ENCODE peak calls at places on chromosomes 11 and 22, in five cellular contexts. J is stomach, N is spleen, I is sigmoid colon, X is GM23338. M is an unnamed sample.

GRCh38 chr11:11979487-11980117 is 28.8 kb downstream of the DKK3 start:
- DNase-seq in J (peak; percentile 60), I (peak; percentile 78), N (no peak), X (no peak), M (no peak)

GRCh38 chr22:37485006-37485713 is 1.0 kb downstream of the MFNG start:
- DNase-seq in I (no peak), J (no peak), N (peak; percentile 92), X (no peak), M (no peak)

GRCh38 chr11:444397-445144 is 2.8 kb upstream of the ANO9 start:
- DNase-seq in N (no peak), J (peak; percentile 33), X (no peak), I (no peak), M (no peak)

GRCh38 chr11:57163160-57163868 is 18.4 kb upstream of the LRRC55 start:
- DNase-seq in I (no peak), J (no peak), X (no peak), N (no peak), M (no peak)

GRCh38 chr11:128458316-128458715 is 129.0 kb downstream of the ETS1 start:
- DNase-seq in J (no peak), X (no peak), I (no peak), N (no peak), M (peak; percentile 69)

GRCh38 chr11:111976614-111977140 is 39.5 kb downstream of the DIXDC1 start:
- DNase-seq in N (no peak), X (peak; percentile 78), J (no peak), I (peak; percentile 74), M (no peak)

GRCh38 chr11:17558916-17559315 is 11.9 kb downstream of the OTOG start:
- DNase-seq in X (no peak), J (no peak), N (no peak), I (peak; percentile 39), M (no peak)

GRCh38 chr11:76400967-76401366 is 19.8 kb downstream of the GVQW3 start:
- DNase-seq in I (no peak), J (no peak), X (no peak), N (no peak), M (no peak)

GRCh38 chr22:29503811-29504372 is 23.9 kb downstream of the NEFH start:
- DNase-seq in X (no peak), I (peak; percentile 88), J (no peak), N (no peak), M (no peak)

GRCh38 chr11:13450832-13451397 is 12.1 kb downstream of the BTBD10 start:
- DNase-seq in N (no peak), X (no peak), J (no peak), I (no peak), M (no peak)

GRCh38 chr11:60429272-60429671 is at the start of gene MS4A5:
- DNase-seq in N (no peak), I (no peak), X (no peak), J (no peak), M (no peak)

GRCh38 chr11:64303109-64304031 is 2.0 kb upstream of the ESRRA start:
- DNase-seq in J (no peak), X (no peak), N (no peak), I (no peak), M (no peak)

GRCh38 chr11:57340228-57340627 is 2.1 kb downstream of the P2RX3 start:
- DNase-seq in I (no peak), N (peak; percentile 59), X (peak; percentile 64), J (no peak), M (no peak)

GRCh38 chr11:68373189-68373809 is 60.9 kb downstream of the LRP5 start:
- DNase-seq in I (no peak), X (no peak), N (no peak), J (no peak), M (no peak)

GRCh38 chr22:24894998-24895397 is 51.5 kb downstream of the LHFPL7 start:
- DNase-seq in X (peak; percentile 32), N (no peak), J (peak; percentile 88), I (peak; percentile 88), M (no peak)

GRCh38 chr11:109993786-109994185 is 99.4 kb upstream of the ZC3H12C start:
- DNase-seq in J (no peak), X (no peak), I (no peak), N (no peak), M (no peak)

GRCh38 chr22:22576244-22576988 is 17.4 kb upstream of the PRAME start:
- DNase-seq in X (peak; percentile 84), I (no peak), N (no peak), J (peak; percentile 49), M (no peak)

GRCh38 chr11:46216040-46216764 is 61.3 kb upstream of the CREB3L1 start:
- DNase-seq in N (no peak), X (no peak), I (no peak), J (peak; percentile 40), M (no peak)

GRCh38 chr22:50435701-50436115 is 39.1 kb downstream of the SBF1 start:
- DNase-seq in X (no peak), J (no peak), N (no peak), I (no peak), M (no peak)

GRCh38 chr11:34397120-34397519 is 39.3 kb upstream of the ABTB2 start:
- DNase-seq in X (no peak), N (no peak), I (no peak), J (no peak), M (no peak)

GRCh38 chr22:45903355-45904149 is 73.4 kb downstream of the WNT7B start:
- DNase-seq in I (no peak), J (no peak), X (no peak), N (no peak), M (no peak)

GRCh38 chr22:42685941-42686666 is 34.6 kb downstream of the A4GALT start:
- DNase-seq in X (peak; percentile 18), I (peak; percentile 83), J (peak; percentile 49), N (no peak), M (no peak)

GRCh38 chr11:103110406-103110805 is 1.2 kb downstream of the DYNC2H1 start:
- DNase-seq in X (no peak), N (no peak), I (no peak), J (no peak), M (no peak)

GRCh38 chr11:130581631-130582030 is 133.2 kb downstream of the ADAMTS15 start:
- DNase-seq in I (no peak), X (no peak), N (no peak), J (no peak), M (no peak)

GRCh38 chr11:86579406-86579731 is 93.0 kb downstream of the ME3 start:
- DNase-seq in J (no peak), X (no peak), N (no peak), I (no peak), M (no peak)

GRCh38 chr11:117098269-117099231 is at the start of gene SIK3:
- DNase-seq in N (peak; percentile 97), I (peak; percentile 97), X (peak; percentile 94), J (peak; percentile 96), M (peak; percentile 30)
- TF ChIP-seq POLR2AphosphoS5 in N (peak; percentile 83), I (peak; percentile 80), X (peak; percentile 46), J (peak; percentile 78), M (peak; percentile 53)

GRCh38 chr11:125062931-125063428 is at the start of gene SLC37A2:
- DNase-seq in X (peak; percentile 80), N (peak; percentile 93), J (peak; percentile 73), I (peak; percentile 83), M (no peak)
- H3K27ac ChIP-seq in X (no peak within 1 kb of the TSS), N (peak within 1 kb of the TSS; percentile 80), J (peak within 1 kb of the TSS; percentile 78), I (peak within 1 kb of the TSS; percentile 70), M (no peak within 1 kb of the TSS)

GRCh38 chr11:65852508-65853248 is 5.3 kb downstream of the CFL1 start:
- DNase-seq in I (peak; percentile 61), J (no peak), N (peak; percentile 79), X (no peak), M (no peak)
- TF ChIP-seq POLR2AphosphoS5 in I (no peak), J (no peak), N (peak; percentile 32), X (no peak), M (peak; percentile 65)

DNA sequence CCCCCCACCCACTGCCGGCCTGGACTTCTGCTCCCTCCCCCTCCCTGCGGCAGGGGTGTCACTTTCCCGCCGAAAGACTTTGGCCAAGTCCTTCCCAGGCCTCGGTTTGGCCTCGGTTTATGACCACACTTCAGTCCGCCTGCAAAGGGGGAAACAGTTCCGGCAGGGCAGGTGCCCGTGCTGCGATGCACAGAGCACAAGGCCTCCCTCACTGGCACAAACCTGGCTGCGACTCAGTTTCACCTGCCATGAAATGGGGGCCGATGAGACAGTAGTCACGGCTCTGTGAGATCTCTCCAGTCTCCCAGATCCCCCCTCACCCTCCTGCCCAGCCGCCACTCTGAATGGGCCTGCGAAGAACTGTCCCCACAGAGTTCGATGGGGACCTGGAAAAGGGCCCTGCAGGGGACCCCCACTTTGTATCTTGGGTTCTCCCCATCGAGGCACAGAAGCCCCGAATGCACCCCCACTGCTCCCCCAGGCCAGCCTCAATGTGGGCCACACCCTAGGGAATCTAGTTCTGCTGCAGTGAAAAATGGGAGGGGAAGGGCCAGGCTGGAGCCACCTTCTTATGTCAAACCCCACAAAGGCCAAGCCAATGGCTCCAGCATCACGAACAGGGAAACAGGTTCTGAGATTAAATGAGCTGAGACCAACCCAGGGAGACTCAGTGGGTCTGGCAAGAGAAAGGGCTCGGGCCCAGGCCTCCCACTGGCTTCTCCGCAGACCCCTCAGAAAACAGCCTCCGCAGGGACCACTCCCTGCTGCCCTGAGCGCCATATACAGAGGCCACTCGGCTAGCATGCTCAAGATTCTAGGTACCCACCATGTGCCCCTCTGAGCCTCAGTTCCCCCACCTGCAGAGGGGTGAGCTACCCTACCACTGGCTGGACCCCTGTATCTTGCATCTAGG is 29.0 kb downstream of the ARVCF start:
- DNase-seq in N (no peak), I (no peak), X (no peak), J (no peak), M (no peak)
- H3K27ac ChIP-seq in N (peak overlapping the region; percentile 85), I (peak overlapping the region; percentile 79), X (no peak overlapping the region), J (peak overlapping the region; percentile 83), M (no peak overlapping the region)

GRCh38 chr11:2383823-2384722 is 7.0 kb downstream of the CD81 start:
- DNase-seq in X (peak; percentile 69), J (no peak), N (peak; percentile 89), I (no peak), M (no peak)

GRCh38 chr11:2382129-2382517 is 5.0 kb downstream of the CD81 start:
- DNase-seq in N (peak; percentile 78), I (peak; percentile 66), X (no peak), J (no peak), M (no peak)

GRCh38 chr11:2384723-2385041 is 7.6 kb downstream of the CD81 start:
- DNase-seq in I (no peak), N (no peak), J (no peak), X (no peak), M (no peak)

GRCh38 chr11:2381494-2382128 is 4.5 kb downstream of the CD81 start:
- DNase-seq in I (peak; percentile 74), X (no peak), J (no peak), N (peak; percentile 76), M (no peak)

DNA sequence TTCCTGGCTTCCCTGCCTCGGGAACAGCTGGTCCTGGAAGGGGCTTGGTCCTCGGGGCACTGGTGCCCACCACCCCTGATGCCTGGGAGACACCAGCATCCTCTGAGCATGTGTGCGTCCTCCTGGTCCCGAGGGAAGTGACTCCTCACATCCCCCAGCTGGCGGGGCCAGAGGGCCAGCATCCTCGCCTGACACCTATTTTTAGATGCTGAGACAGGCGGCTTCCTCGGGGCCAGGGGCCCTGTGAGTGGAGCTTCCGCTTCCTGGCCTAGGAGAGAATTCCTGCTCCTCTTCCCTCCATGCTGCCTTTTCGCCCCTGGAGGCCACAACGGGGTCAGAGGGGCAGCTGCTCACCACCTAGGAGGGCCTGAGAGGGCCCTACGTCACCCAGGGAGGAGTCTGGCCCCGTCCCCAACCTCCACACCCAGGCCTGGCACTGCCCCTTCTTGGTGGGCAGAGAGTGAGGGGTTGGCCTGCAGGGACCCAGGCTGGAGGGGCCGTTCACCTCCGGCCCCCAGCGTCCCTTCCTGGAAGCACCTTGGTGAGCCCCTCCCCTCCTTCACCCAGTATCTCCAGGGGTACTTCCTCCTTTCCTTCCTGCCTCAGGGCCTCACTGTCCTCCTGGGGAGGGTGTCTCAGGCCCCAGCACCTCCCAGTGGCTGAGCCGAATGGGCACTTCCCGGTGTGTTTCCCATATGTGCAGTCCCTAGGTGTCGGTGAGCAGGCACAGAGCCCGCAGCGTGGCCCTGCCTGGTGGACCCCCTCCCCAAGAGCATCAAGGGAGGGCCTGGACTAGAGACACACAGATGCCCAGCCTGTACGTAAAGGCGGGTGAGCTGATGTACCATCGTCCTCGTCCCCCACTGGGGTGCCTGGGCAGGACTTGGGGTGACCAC is 6.1 kb downstream of the CD81 start:
- DNase-seq in J (no peak), I (peak; percentile 92), X (peak; percentile 56), N (peak; percentile 86), M (no peak)
- TF ChIP-seq POLR2AphosphoS5 in J (peak; percentile 30), I (peak; percentile 77), X (no peak), N (peak; percentile 75), M (no peak)

M was measured in Panc1.